ENCODE peak calls at places on chromosomes 16 and 17, in ten cellular contexts. M, E, C, N, O, L, H, I, D and A are unnamed samples.
A peak's percentile ranks its signal among the peaks of the same experiment; 100 is the strongest.

GRCh38 chr16:88988980-88989791 is 12.2 kb upstream of the CBFA2T3 start:
- DNase-seq in D (no peak), M (no peak), H (no peak), I (no peak), O (no peak), E (no peak), C (no peak), L (no peak), N (no peak), A (no peak)

GRCh38 chr17:78882546-78883089 is 20.4 kb downstream of the CEP295NL start:
- DNase-seq in C (no peak), D (no peak), M (no peak), I (no peak), E (no peak), O (no peak), L (no peak), N (no peak), H (no peak), A (no peak)

GRCh38 chr17:17063546-17064122 is 21.4 kb downstream of the MPRIP start:
- DNase-seq in O (peak; percentile 56), L (peak; percentile 62), E (peak; percentile 56), M (peak; percentile 39), I (no peak), N (no peak), H (no peak), C (peak; percentile 33), D (no peak), A (no peak)

GRCh38 chr16:50326264-50326663 is 42.5 kb downstream of the BRD7 start:
- DNase-seq in H (no peak), L (no peak), C (no peak), I (no peak), M (no peak), O (no peak), N (no peak), D (no peak), E (no peak), A (peak; percentile 54)

GRCh38 chr17:30188211-30188939 is 47.1 kb downstream of the SLC6A4 start:
- DNase-seq in O (no peak), H (no peak), D (no peak), N (no peak), C (no peak), E (no peak), L (no peak), M (no peak), I (no peak), A (no peak)

GRCh38 chr16:81901483-81901882 is 109.8 kb downstream of the SDR42E1 start:
- DNase-seq in D (no peak), M (peak; percentile 71), C (no peak), H (no peak), I (no peak), O (no peak), L (no peak), N (no peak), E (no peak), A (no peak)

GRCh38 chr17:13140750-13141149 is 122.9 kb upstream of the ELAC2 start:
- DNase-seq in L (no peak), E (no peak), I (no peak), H (no peak), C (no peak), O (no peak), D (no peak), N (no peak), M (no peak), A (no peak)

GRCh38 chr17:58232707-58233156 is 5.7 kb upstream of the LPO start:
- DNase-seq in D (no peak), E (peak; percentile 44), I (no peak), H (no peak), M (no peak), C (no peak), O (peak; percentile 50), L (no peak), N (no peak), A (no peak)

GRCh38 chr17:10435096-10435495 is 13.3 kb upstream of the MYH8 start:
- DNase-seq in H (no peak), C (no peak), O (no peak), L (no peak), N (no peak), M (no peak), I (no peak), D (no peak), E (no peak), A (no peak)

GRCh38 chr17:67049025-67049739 is 4.8 kb downstream of the CACNG1 start:
- DNase-seq in C (no peak), M (no peak), D (no peak), H (no peak), L (no peak), O (no peak), I (no peak), N (no peak), E (no peak), A (no peak)

GRCh38 chr16:11359370-11359769 is 14.1 kb downstream of the RMI2 start:
- DNase-seq in D (no peak), C (no peak), H (peak; percentile 64), I (no peak), O (peak; percentile 54), L (no peak), E (no peak), N (peak; percentile 12), M (no peak), A (no peak)

GRCh38 chr17:83082899-83083367 is 3.5 kb downstream of the METRNL start:
- DNase-seq in O (no peak), E (no peak), L (no peak), N (no peak), C (no peak), I (no peak), M (no peak), D (no peak), H (no peak), A (no peak)

GRCh38 chr17:83079766-83080616 is 582 bp downstream of the METRNL start:
- DNase-seq in E (no peak), L (no peak), O (no peak), C (no peak), I (no peak), H (no peak), M (no peak), D (no peak), N (no peak), A (no peak)

GRCh38 chr17:83082435-83082834 is 3.0 kb downstream of the METRNL start:
- DNase-seq in N (no peak), O (no peak), M (no peak), D (no peak), C (no peak), E (no peak), H (no peak), I (no peak), L (no peak), A (no peak)

GRCh38 chr17:83080641-83081560 is 1.5 kb downstream of the METRNL start:
- DNase-seq in I (peak; percentile 53), L (no peak), N (no peak), H (peak; percentile 44), O (no peak), C (peak; percentile 52), E (no peak), M (peak; percentile 45), D (no peak), A (peak; percentile 72)

GRCh38 chr17:83081561-83082201 is 2.3 kb downstream of the METRNL start:
- DNase-seq in N (no peak), L (no peak), O (no peak), M (peak; percentile 49), E (no peak), I (peak; percentile 47), C (peak; percentile 89), H (no peak), D (no peak), A (no peak)
- TF ChIP-seq POLR2A in N (no peak), L (no peak), O (no peak), M (no peak), E (no peak), I (no peak), C (peak; percentile 85), H (no peak), D (no peak), A (no peak)

DNA sequence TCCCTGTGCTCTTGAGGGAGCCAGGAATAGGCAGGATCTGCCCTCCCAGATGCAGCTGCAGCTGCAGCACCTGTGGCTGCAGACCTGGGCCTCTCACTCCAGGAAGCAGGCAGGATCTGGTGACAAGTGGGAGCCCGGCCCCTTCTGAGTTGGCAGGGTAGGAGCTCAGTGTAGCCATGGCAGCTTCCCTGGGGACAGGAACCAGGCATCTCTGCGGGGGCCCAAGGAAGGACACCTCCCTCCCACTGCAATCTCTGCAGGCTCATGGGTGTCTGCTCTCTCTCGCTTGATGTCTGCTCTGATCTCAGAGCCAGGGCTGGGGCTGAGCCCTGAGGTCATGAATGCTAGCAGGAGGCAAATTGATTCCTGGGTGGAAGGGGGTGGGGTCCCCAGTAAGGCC is 592.5 kb upstream of the CA10 start:
- DNase-seq in M (no peak), H (no peak), C (no peak), N (no peak), L (no peak), E (no peak), I (no peak), D (no peak), O (no peak), A (no peak)
- TF ChIP-seq POLR2A in M (no peak), H (no peak), C (no peak), N (no peak), L (no peak), E (no peak), I (no peak), D (no peak), O (no peak), A (no peak)

GRCh38 chr17:5431929-5432556 is 6.9 kb downstream of the C1QBP start:
- DNase-seq in M (no peak), D (no peak), I (no peak), L (no peak), H (no peak), O (no peak), N (no peak), C (no peak), E (no peak), A (no peak)
- TF ChIP-seq POLR2A in M (no peak), D (no peak), I (no peak), L (no peak), H (no peak), O (no peak), N (no peak), C (no peak), E (no peak), A (no peak)

DNA sequence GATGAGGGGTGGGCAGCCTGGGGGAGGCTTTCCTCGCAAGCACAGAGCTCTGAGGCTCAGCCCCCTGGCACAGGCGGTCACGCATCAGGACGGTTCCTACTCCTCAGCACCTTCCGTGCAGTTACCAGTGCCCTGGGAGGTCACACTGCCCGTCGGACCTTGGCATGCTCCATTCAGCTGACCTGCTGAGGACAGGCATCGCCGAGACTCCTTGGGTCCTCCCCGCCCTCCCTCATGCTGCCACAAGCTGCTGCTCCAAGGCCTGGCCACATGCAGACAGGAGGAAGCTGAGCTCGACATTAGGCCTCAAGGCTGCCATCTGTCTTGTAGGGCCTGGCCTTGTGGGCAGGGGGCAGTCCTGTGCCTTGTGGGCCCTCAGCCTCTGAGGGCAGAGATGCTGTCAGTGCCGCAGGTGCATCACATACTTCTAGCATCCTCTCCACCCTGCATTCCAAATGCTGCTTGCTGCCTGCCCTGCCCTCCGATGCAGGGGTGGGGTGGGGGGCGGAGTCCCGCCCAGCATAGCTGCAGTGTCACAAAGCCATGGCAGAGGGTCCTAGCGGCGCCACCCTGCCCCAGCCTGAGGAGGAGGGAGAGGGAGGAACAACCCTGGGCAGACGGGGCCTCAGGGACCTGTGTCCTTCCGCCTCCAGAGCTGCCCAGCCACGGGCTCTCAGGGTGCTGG is 9.3 kb downstream of the C16orf90 start:
- DNase-seq in O (no peak), L (no peak), M (no peak), H (no peak), I (no peak), C (no peak), N (no peak), E (peak; percentile 36), D (no peak), A (no peak)
- TF ChIP-seq POLR2A in O (no peak), L (no peak), M (no peak), H (no peak), I (no peak), C (no peak), N (no peak), E (no peak), D (no peak), A (no peak)